ENCODE peak calls at places on chromosomes 12 and 14, in seven cellular contexts. E is NCI-H1417; Q is T47D; J is T-cell; I is AML-193; R is CD8-positive, alpha-beta memory T cell; M is mesothelial cell of epicardium. Y is an unnamed sample.

GRCh38 chr12:47855502-47855901 is 35.8 kb upstream of the HDAC7 start:
- DNase-seq in M (no peak), E (no peak), J (no peak), R (no peak), Q (no peak), I (no peak), Y (no peak)

GRCh38 chr12:52370906-52371608 is 3.8 kb upstream of the KRT85 start:
- DNase-seq in I (no peak), E (no peak), M (no peak), R (no peak), J (no peak), Q (no peak), Y (no peak)

GRCh38 chr14:66398437-66398836 is 87.7 kb upstream of the CCDC196 start:
- DNase-seq in I (no peak), M (no peak), Q (no peak), R (no peak), J (no peak), E (no peak), Y (no peak)

GRCh38 chr12:91954761-91955160 is 190.9 kb downstream of the BTG1 start:
- DNase-seq in Q (no peak), J (no peak), M (no peak), E (no peak), R (no peak), I (no peak), Y (no peak)

GRCh38 chr14:105968291-105968690 is 441.9 kb downstream of the TMEM121 start:
- DNase-seq in M (no peak), Q (no peak), I (no peak), R (no peak), E (no peak), J (no peak), Y (no peak)

GRCh38 chr14:94474581-94475031 is 1.4 kb downstream of the SERPINA9 start:
- DNase-seq in J (no peak), I (no peak), Q (no peak), M (no peak), R (no peak), E (no peak), Y (no peak)

GRCh38 chr14:90049390-90049789 is 12.4 kb upstream of the KCNK13 start:
- DNase-seq in J (no peak), Q (no peak), I (no peak), E (no peak), M (no peak), R (no peak), Y (no peak)

GRCh38 chr12:6951551-6952120 is 480 bp downstream of the PTPN6 start:
- DNase-seq in J (no peak), R (no peak), I (no peak), Q (no peak), M (no peak), E (no peak), Y (no peak)

GRCh38 chr12:106106892-106107291 is 31.9 kb downstream of the NUAK1 start:
- DNase-seq in I (no peak), E (peak), Q (no peak), R (no peak), J (no peak), M (no peak), Y (peak)

GRCh38 chr14:30317729-30318128 is 241.2 kb upstream of the G2E3 start:
- DNase-seq in J (no peak), M (no peak), E (no peak), R (no peak), Q (no peak), I (no peak), Y (no peak)

GRCh38 chr12:78167510-78167909 is 336.8 kb downstream of the NAV3 start:
- DNase-seq in R (no peak), Q (no peak), E (peak), J (no peak), I (no peak), M (no peak), Y (no peak)

GRCh38 chr14:84937449-84937848 is 592.5 kb upstream of the FLRT2 start:
- DNase-seq in I (no peak), J (no peak), Q (no peak), E (no peak), M (no peak), R (no peak), Y (no peak)

GRCh38 chr14:101358320-101358569 is 203.1 kb upstream of the DIO3 start:
- DNase-seq in E (no peak), M (no peak), Q (no peak), I (no peak), R (no peak), J (no peak), Y (no peak)

GRCh38 chr12:981176-981828 is 9.7 kb upstream of the ERC1 start:
- DNase-seq in E (no peak), Q (no peak), I (no peak), J (no peak), R (no peak), M (no peak), Y (no peak)

GRCh38 chr12:58927112-58927511 is 6.8 kb upstream of the LRIG3 start:
- DNase-seq in M (no peak), Q (no peak), R (no peak), E (no peak), I (no peak), J (no peak), Y (no peak)

GRCh38 chr14:97602438-97603117 is 805.4 kb downstream of the VRK1 start:
- DNase-seq in R (peak), I (no peak), Q (no peak), M (no peak), J (peak), E (no peak), Y (no peak)

GRCh38 chr12:11158885-11159444 is 12.0 kb upstream of the SMIM10L1 start:
- DNase-seq in Q (no peak), M (no peak), J (no peak), E (no peak), I (no peak), R (no peak), Y (no peak)

GRCh38 chr12:115149685-115150378 is 465.9 kb upstream of the TBX3 start:
- DNase-seq in Q (no peak), R (no peak), J (no peak), E (no peak), I (no peak), M (no peak), Y (peak)

GRCh38 chr14:50320279-50320678 is 8.2 kb downstream of the DMAC2L start:
- DNase-seq in E (no peak), Q (no peak), R (no peak), J (no peak), I (no peak), M (no peak), Y (no peak)

GRCh38 chr14:95255487-95255886 is 64.2 kb downstream of the CLMN start:
- DNase-seq in Q (peak), R (no peak), I (peak), J (no peak), M (no peak), E (peak), Y (peak)

GRCh38 chr14:74571901-74572828 is 39.9 kb downstream of the LTBP2 start:
- DNase-seq in M (peak), R (no peak), Q (no peak), J (no peak), I (no peak), E (peak), Y (peak)

GRCh38 chr12:132881853-132882252 is 5.6 kb downstream of the CHFR start:
- DNase-seq in Q (no peak), E (no peak), M (no peak), I (no peak), R (no peak), J (no peak), Y (no peak)

GRCh38 chr14:104610749-104611310 is 6.3 kb upstream of the TMEM179 start:
- DNase-seq in E (no peak), M (no peak), R (no peak), Q (no peak), I (no peak), J (no peak), Y (no peak)

GRCh38 chr14:105891631-105892452 is 365.5 kb downstream of the TMEM121 start:
- DNase-seq in R (no peak), I (no peak), E (no peak), J (no peak), Q (no peak), M (peak), Y (no peak)

GRCh38 chr12:76470028-76470939 is 89.3 kb downstream of the OSBPL8 start:
- DNase-seq in R (no peak), J (no peak), Q (no peak), I (peak), E (no peak), M (no peak), Y (peak)

GRCh38 chr14:30375280-30375892 is 183.6 kb upstream of the G2E3 start:
- DNase-seq in R (peak), M (peak), Q (peak), E (peak), I (peak), J (peak), Y (peak)

GRCh38 chr14:53186532-53186931 is 33.4 kb upstream of the DDHD1 start:
- DNase-seq in I (no peak), R (no peak), Q (no peak), E (no peak), M (no peak), J (no peak), Y (no peak)

GRCh38 chr14:96042218-96042930 is 3.2 kb downstream of the C14orf132 start:
- DNase-seq in M (no peak), J (no peak), E (no peak), I (no peak), Q (no peak), R (no peak), Y (no peak)

GRCh38 chr12:9798008-9798619 is 29.2 kb upstream of the KLRF1 start:
- DNase-seq in M (no peak), J (peak), Q (peak), E (peak), I (peak), R (peak), Y (peak)

GRCh38 chr14:64509036-64509435 is 4.5 kb downstream of the ZBTB1 start:
- DNase-seq in R (no peak), E (no peak), Q (no peak), I (no peak), M (no peak), J (no peak), Y (peak)

Y was measured in A549.